ENCODE peak calls at places on chromosomes 16 and 17, in nine cellular contexts. D is epithelial cell of esophagus; J is effector CD4-positive, alpha-beta T cell; L is stimulated activated CD4-positive, alpha-beta T cell treated with anti-CD3 and anti-CD28 coated beads, Interleukin-1b, Interleukin-23, amount 100 ng/mL, for 24 hours; F is iPS DF 6.9; W is kidney glomerular epithelial cell; Z is stromal cell of bone marrow; C is GM23248; Y is tibial artery. T is an unnamed sample.

GRCh38 chr16:1731603-1732002 is 25.6 kb downstream of the MAPK8IP3 start:
- DNase-seq in C (no peak), W (no peak), Y (no peak), L (no peak), D (no peak), Z (no peak), J (no peak), F (no peak), T (no peak)

GRCh38 chr16:901715-902601 is 68.8 kb downstream of the LMF1 start:
- DNase-seq in W (no peak), F (no peak), C (no peak), Z (no peak), Y (no peak), L (no peak), D (no peak), J (no peak), T (no peak)

GRCh38 chr16:11101695-11102522 is 154.1 kb downstream of the SOCS1 start:
- DNase-seq in F (no peak), W (no peak), J (no peak), Y (no peak), D (no peak), C (no peak), Z (no peak), L (no peak), T (no peak)

GRCh38 chr17:68740555-68741447 is 139.6 kb upstream of the FAM20A start:
- DNase-seq in J (no peak), W (no peak), Y (no peak), Z (no peak), L (no peak), C (no peak), D (no peak), F (no peak), T (no peak)

GRCh38 chr16:84501077-84501735 is 3.3 kb downstream of the MEAK7 start:
- DNase-seq in D (peak), Z (no peak), F (no peak), Y (no peak), C (peak), J (no peak), L (no peak), W (peak), T (no peak)

GRCh38 chr17:19244796-19245195 is 7.6 kb downstream of the EPN2 start:
- DNase-seq in D (no peak), F (no peak), Y (no peak), C (no peak), J (no peak), L (no peak), W (no peak), Z (no peak), T (no peak)

GRCh38 chr17:72033311-72033710 is 87.5 kb upstream of the SOX9 start:
- DNase-seq in Z (no peak), L (no peak), F (no peak), C (no peak), D (no peak), W (no peak), J (no peak), Y (no peak), T (no peak)

GRCh38 chr17:53525590-53525989 is 297.1 kb upstream of the KIF2B start:
- DNase-seq in L (no peak), C (no peak), W (no peak), Y (no peak), J (no peak), D (no peak), F (no peak), Z (no peak), T (no peak)

GRCh38 chr16:84471966-84472365 is 32.5 kb downstream of the MEAK7 start:
- DNase-seq in W (no peak), F (no peak), J (no peak), Y (no peak), C (no peak), L (no peak), D (no peak), Z (no peak), T (no peak)

GRCh38 chr17:55433629-55434422 is 12.2 kb upstream of the MMD start:
- DNase-seq in W (peak), D (peak), C (peak), Y (peak), F (no peak), J (no peak), Z (peak), L (no peak), T (no peak)

T was measured in heart right ventricle.